ENCODE peak calls at places on chromosomes 4 and X, in four cellular contexts. M is ovary; L is naive thymus-derived CD4-positive, alpha-beta T cell; F is psoas muscle. Z is an unnamed sample.

GRCh38 chrX:1401611-1402430 is 9.9 kb upstream of the SLC25A6 start:
- DNase-seq in M (peak), F (no peak), L (no peak), Z (no peak)

GRCh38 chr4:68271851-68272756 is 26.6 kb upstream of the TMPRSS11B start:
- DNase-seq in M (no peak), F (no peak), L (no peak), Z (peak)

GRCh38 chr4:152635876-152636275 is 43.9 kb downstream of the TMEM154 start:
- DNase-seq in M (no peak), L (no peak), F (no peak), Z (no peak)

GRCh38 chrX:151712253-151712652 is 3.6 kb upstream of the FATE1 start:
- DNase-seq in M (no peak), F (no peak), L (no peak), Z (no peak)

GRCh38 chrX:9110808-9111207 is 76.9 kb upstream of the FAM9B start:
- DNase-seq in M (no peak), F (no peak), L (no peak), Z (no peak)

GRCh38 chr4:122552898-122553297 is 68.0 kb downstream of the IL21 start:
- DNase-seq in M (no peak), F (no peak), L (no peak), Z (no peak)

GRCh38 chr4:33088713-33089112 is 2368.5 kb downstream of the PCDH7 start:
- DNase-seq in L (no peak), M (no peak), F (no peak), Z (no peak)

GRCh38 chr4:15005474-15006115 is 3.3 kb downstream of the CPEB2 start:
- DNase-seq in L (no peak), F (no peak), M (no peak), Z (no peak)

GRCh38 chrX:68867458-68868166 is 38.8 kb downstream of the EFNB1 start:
- DNase-seq in M (peak), F (no peak), L (no peak), Z (no peak)

GRCh38 chr4:185394568-185395254 is 1.0 kb downstream of the LRP2BP start:
- DNase-seq in M (no peak), L (no peak), F (no peak), Z (no peak)

DNA sequence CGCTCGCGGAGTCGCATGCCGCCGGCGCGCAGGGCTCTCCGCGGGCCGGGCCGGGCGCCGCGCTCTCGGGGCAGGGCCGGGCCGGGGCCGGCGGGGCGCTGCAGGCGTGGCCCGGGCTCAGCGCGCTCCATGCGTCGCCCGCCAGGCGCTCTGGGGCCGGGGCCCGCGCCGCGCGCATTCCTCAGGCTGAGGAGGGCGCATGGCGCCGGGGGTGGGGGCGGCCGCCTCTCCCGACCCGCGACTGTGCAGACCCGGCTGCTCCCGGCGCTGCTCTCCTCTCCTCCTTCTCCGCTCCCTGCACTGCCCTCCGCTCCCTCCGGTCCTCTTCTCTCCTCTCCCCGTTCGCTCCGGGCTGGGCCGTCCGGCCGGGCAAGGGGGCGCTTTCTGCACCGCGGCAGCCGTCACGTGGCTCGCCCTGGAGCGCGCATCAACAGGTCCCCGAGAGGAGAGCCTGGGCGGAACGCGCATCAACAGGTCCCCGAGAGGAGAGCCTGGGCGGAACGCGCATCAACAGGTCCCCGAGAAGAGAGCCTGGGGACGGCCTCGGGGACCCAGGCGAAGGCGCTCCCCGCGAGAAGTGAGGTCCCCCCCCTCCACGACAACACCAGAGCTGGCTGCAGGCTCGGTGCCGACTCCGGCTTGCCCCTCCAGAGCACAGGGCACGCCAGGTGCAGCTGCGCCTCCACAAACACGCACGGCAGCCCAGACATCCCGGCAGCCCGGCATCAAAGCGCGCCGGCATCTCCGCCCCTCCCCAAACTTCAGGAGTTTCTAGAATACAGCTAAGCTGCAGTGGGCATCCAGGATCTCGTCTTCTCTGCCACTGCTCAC is 12.9 kb downstream of the PPP2R3B start:
- DNase-seq in L (peak), M (no peak), F (peak), Z (no peak)
- H3K4me3 ChIP-seq in L (no peak), M (peak), F (peak), Z (peak)

GRCh38 chr4:170090667-170091052 is 904 bp upstream of the AADAT start:
- DNase-seq in F (no peak), M (no peak), L (no peak), Z (no peak)

GRCh38 chr4:170089274-170089742 is 448 bp downstream of the AADAT start:
- DNase-seq in M (peak), F (no peak), L (no peak), Z (peak)

GRCh38 chr4:170087163-170087700 is 2.5 kb downstream of the AADAT start:
- DNase-seq in F (no peak), M (no peak), L (no peak), Z (no peak)

GRCh38 chr4:170089743-170090666 is at the start of gene AADAT:
- DNase-seq in F (peak), M (peak), L (no peak), Z (peak)

DNA sequence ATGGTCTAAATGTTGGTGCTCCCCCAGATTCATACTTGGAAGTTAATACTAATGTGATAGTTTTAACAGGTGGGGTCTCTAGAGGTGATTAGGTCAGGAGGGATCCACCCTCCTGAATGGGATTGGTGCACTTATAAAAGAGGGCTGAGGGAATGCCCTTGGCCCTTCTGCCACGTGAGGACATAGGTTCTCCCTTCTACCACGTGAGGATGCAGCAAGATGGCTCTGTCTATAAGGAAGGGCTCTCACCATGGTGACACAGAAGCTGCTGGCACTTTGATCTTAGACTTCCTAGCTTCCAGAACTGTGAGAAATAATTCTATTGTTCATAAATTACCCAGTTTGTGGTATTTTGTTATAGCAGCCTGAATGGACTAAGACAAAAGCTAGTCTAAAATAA is 1.1 kb downstream of the AADAT start:
- DNase-seq in M (no peak), F (no peak), L (no peak), Z (no peak)
- H3K4me3 ChIP-seq in M (peak), F (peak), L (no peak), Z (peak)

GRCh38 chr4:161792991-161793390 is 370.8 kb downstream of the FSTL5 start:
- DNase-seq in M (no peak), L (no peak), F (no peak), Z (no peak)
- H3K4me3 ChIP-seq in M (no peak), L (no peak), F (no peak), Z (no peak)

DNA sequence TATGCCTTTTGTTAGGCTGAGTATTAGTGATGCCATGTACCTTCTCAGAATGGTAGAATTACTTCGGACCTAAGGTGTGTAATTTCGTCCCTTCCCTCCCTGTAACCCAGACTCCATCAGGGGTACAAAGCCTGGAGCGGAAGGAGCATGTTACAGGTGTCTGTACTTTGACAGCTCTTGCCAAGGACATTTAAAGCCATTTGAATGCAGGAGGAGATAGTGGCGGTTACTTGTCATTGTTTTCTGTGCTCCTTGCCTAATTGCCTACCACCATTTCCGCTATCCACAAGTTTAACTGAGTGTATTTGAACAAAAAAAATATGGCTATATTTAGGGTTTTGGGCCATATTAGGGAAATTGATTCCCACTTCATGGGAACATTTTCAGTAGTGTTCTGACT is 1.8 kb downstream of the FNIP2 start:
- DNase-seq in L (no peak), M (no peak), F (no peak), Z (no peak)
- H3K4me3 ChIP-seq in L (no peak), M (no peak), F (peak), Z (no peak)

GRCh38 chr4:48127882-48128394 is 6.1 kb downstream of the TXK start:
- DNase-seq in L (peak), M (no peak), F (peak), Z (no peak)

GRCh38 chr4:48126621-48127020 is 7.4 kb downstream of the TXK start:
- DNase-seq in L (no peak), M (no peak), F (no peak), Z (no peak)

GRCh38 chr4:48124870-48125269 is 9.2 kb downstream of the TXK start:
- DNase-seq in M (no peak), L (no peak), F (no peak), Z (no peak)

GRCh38 chr4:48129307-48130014 is 4.6 kb downstream of the TXK start:
- DNase-seq in L (peak), F (peak), M (peak), Z (no peak)

GRCh38 chr4:48127231-48127881 is 6.7 kb downstream of the TXK start:
- DNase-seq in F (no peak), M (no peak), L (no peak), Z (no peak)
- H3K4me3 ChIP-seq in F (peak), M (no peak), L (peak), Z (no peak)

GRCh38 chr4:74100531-74100930 is 1.5 kb upstream of the CXCL2 start:
- DNase-seq in F (no peak), L (no peak), M (no peak), Z (no peak)

GRCh38 chr4:74096265-74096980 is 2.6 kb downstream of the CXCL2 start:
- DNase-seq in L (no peak), M (no peak), F (no peak), Z (no peak)

GRCh38 chr4:74097631-74098550 is 1.1 kb downstream of the CXCL2 start:
- DNase-seq in L (no peak), F (no peak), M (no peak), Z (no peak)

GRCh38 chr4:74097161-74097560 is 1.8 kb downstream of the CXCL2 start:
- DNase-seq in M (no peak), F (no peak), L (no peak), Z (no peak)

GRCh38 chr4:74098628-74098995 is 383 bp downstream of the CXCL2 start:
- DNase-seq in F (peak), L (no peak), M (no peak), Z (no peak)
- H3K4me3 ChIP-seq in F (peak), L (no peak), M (peak), Z (no peak)

GRCh38 chr4:48979897-48980579 is 6.0 kb upstream of the CWH43 start:
- DNase-seq in F (no peak), M (no peak), L (no peak), Z (no peak)

GRCh38 chr4:48989461-48990203 is 3.6 kb downstream of the CWH43 start:
- DNase-seq in F (no peak), L (no peak), M (no peak), Z (no peak)

GRCh38 chr4:48986654-48987164 is 634 bp downstream of the CWH43 start:
- DNase-seq in F (no peak), M (no peak), L (no peak), Z (no peak)

GRCh38 chr4:48985976-48986653 is at the start of gene CWH43:
- DNase-seq in M (no peak), F (no peak), L (no peak), Z (no peak)

GRCh38 chr4:48985602-48985975 is 486 bp upstream of the CWH43 start:
- DNase-seq in F (no peak), L (no peak), M (no peak), Z (no peak)
- H3K4me3 ChIP-seq in F (peak), L (no peak), M (no peak), Z (no peak)

GRCh38 chr4:2042207-2042946 is 16.8 kb upstream of the NAT8L start:
- DNase-seq in L (no peak), M (peak), F (no peak), Z (no peak)
- H3K4me3 ChIP-seq in L (no peak), M (peak), F (peak), Z (peak)